ENCODE peak calls at places on chromosome 1, in nine cellular contexts. S, X, A, T, Z, D, R, P and O are unnamed samples.

GRCh38 chr1:40794915-40795715 is 11.5 kb downstream of the KCNQ4 start:
- DNase-seq in D (no peak), S (no peak), A (no peak), Z (no peak), R (no peak), T (no peak), X (no peak), P (no peak), O (no peak)

GRCh38 chr1:221294244-221294643 is 415.0 kb downstream of the HLX start:
- DNase-seq in T (no peak), D (no peak), R (no peak), X (no peak), P (no peak), A (no peak), S (no peak), Z (no peak), O (no peak)

GRCh38 chr1:58162952-58163550 is 383.5 kb downstream of the OMA1 start:
- DNase-seq in D (no peak), A (peak), Z (peak), R (peak), P (peak), S (peak), X (no peak), T (peak), O (peak)

GRCh38 chr1:56904706-56905105 is 50.1 kb downstream of the C8A start:
- DNase-seq in T (no peak), D (no peak), R (peak), Z (no peak), X (no peak), A (no peak), P (no peak), S (no peak), O (no peak)

GRCh38 chr1:30423570-30423969 is 299.8 kb downstream of the MATN1 start:
- DNase-seq in D (no peak), S (no peak), Z (no peak), A (no peak), R (no peak), T (no peak), X (no peak), P (no peak), O (no peak)

GRCh38 chr1:208829601-208830000 is 585.4 kb upstream of the PLXNA2 start:
- DNase-seq in A (no peak), D (no peak), P (peak), Z (no peak), T (no peak), R (no peak), S (no peak), X (no peak), O (no peak)

GRCh38 chr1:41392528-41392924 is 31.3 kb downstream of the FOXO6 start:
- DNase-seq in R (no peak), S (no peak), Z (no peak), T (no peak), X (no peak), P (no peak), D (no peak), A (no peak), O (no peak)

GRCh38 chr1:41672173-41672572 is 187.7 kb upstream of the EDN2 start:
- DNase-seq in X (no peak), D (no peak), P (no peak), S (no peak), T (no peak), R (peak), Z (no peak), A (no peak), O (no peak)

GRCh38 chr1:230570724-230571390 is 71.4 kb upstream of the COG2 start:
- DNase-seq in P (no peak), S (no peak), X (no peak), Z (no peak), D (no peak), A (no peak), R (no peak), T (no peak), O (no peak)

GRCh38 chr1:31400393-31400792 is 12.6 kb upstream of the SERINC2 start:
- DNase-seq in T (no peak), A (no peak), P (no peak), R (no peak), S (no peak), D (no peak), X (no peak), Z (no peak), O (no peak)

GRCh38 chr1:156618853-156619581 is at the start of gene HAPLN2:
- DNase-seq in S (peak), D (no peak), R (no peak), Z (no peak), T (no peak), P (peak), A (no peak), X (no peak), O (peak)

GRCh38 chr1:151574575-151575529 is 34.7 kb downstream of the TUFT1 start:
- DNase-seq in D (no peak), T (no peak), X (no peak), S (no peak), A (peak), Z (no peak), R (peak), P (peak), O (no peak)

GRCh38 chr1:224432672-224433040 is 1.9 kb downstream of the WDR26 start:
- DNase-seq in P (peak), T (no peak), X (no peak), R (no peak), D (no peak), A (no peak), S (peak), Z (no peak), O (no peak)

GRCh38 chr1:46077669-46078068 is 54.8 kb downstream of the PIK3R3 start:
- DNase-seq in S (no peak), X (no peak), A (no peak), D (no peak), Z (no peak), T (no peak), R (no peak), P (no peak), O (no peak)

GRCh38 chr1:84973493-84974334 is 23.2 kb downstream of the MCOLN2 start:
- DNase-seq in S (no peak), P (no peak), Z (no peak), A (no peak), X (no peak), R (no peak), D (no peak), T (no peak), O (no peak)

GRCh38 chr1:158246650-158247049 is 7.6 kb upstream of the CD1A start:
- DNase-seq in T (no peak), A (no peak), D (no peak), Z (no peak), P (no peak), X (no peak), R (no peak), S (no peak), O (no peak)

GRCh38 chr1:212514782-212515181 is 82.1 kb downstream of the NENF start:
- DNase-seq in X (no peak), Z (no peak), A (no peak), R (no peak), S (no peak), D (no peak), P (no peak), T (no peak), O (peak)

GRCh38 chr1:40806724-40807675 is 23.4 kb downstream of the KCNQ4 start:
- DNase-seq in A (peak), X (no peak), T (no peak), D (no peak), R (no peak), P (no peak), Z (no peak), S (peak), O (no peak)

GRCh38 chr1:9100471-9101043 is 28.3 kb downstream of the GPR157 start:
- DNase-seq in T (no peak), P (no peak), Z (no peak), R (peak), D (no peak), X (no peak), A (no peak), S (no peak), O (no peak)

GRCh38 chr1:17858027-17858426 is 102.9 kb downstream of the ACTL8 start:
- DNase-seq in D (no peak), P (no peak), A (no peak), Z (no peak), R (peak), X (no peak), T (no peak), S (peak), O (no peak)

DNA sequence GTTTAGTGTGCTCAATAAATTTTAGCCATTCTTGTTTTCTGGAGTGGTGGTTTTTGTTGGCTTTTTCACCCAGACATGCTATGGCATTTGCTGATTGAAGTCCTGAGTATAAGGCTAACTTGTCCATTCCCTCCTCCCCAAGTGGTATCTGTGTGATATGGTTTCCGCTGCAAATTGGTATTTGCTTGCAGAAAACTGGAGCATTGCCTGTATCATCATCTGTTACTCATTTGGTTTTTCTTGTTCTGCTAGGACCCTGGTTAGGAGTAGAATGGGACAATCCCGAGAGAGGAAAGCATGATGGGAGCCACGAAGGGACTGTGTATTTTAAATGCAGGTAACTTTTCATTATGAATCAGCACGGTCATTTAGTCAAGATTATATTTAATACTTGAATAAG is 34.0 kb downstream of the TBCE start:
- DNase-seq in Z (no peak), T (no peak), R (peak), S (no peak), D (no peak), P (no peak), X (no peak), A (no peak), O (no peak)
- H3K27ac ChIP-seq in Z (no peak), T (no peak), R (no peak), S (no peak), D (no peak), P (no peak), X (no peak), A (no peak), O (no peak)

GRCh38 chr1:231723146-231723545 is 96.6 kb downstream of the DISC1 start:
- DNase-seq in Z (no peak), X (no peak), R (no peak), D (no peak), T (no peak), S (no peak), A (no peak), P (peak), O (no peak)

GRCh38 chr1:231720652-231721325 is 94.2 kb downstream of the DISC1 start:
- DNase-seq in T (no peak), X (no peak), S (no peak), Z (no peak), P (no peak), A (no peak), D (no peak), R (no peak), O (no peak)

GRCh38 chr1:231724876-231725647 is 98.5 kb downstream of the DISC1 start:
- DNase-seq in T (no peak), A (peak), P (peak), S (peak), Z (no peak), R (peak), X (no peak), D (no peak), O (peak)

GRCh38 chr1:231727171-231727570 is 100.6 kb downstream of the DISC1 start:
- DNase-seq in S (no peak), Z (no peak), T (no peak), A (no peak), P (no peak), R (no peak), X (no peak), D (no peak), O (no peak)

DNA sequence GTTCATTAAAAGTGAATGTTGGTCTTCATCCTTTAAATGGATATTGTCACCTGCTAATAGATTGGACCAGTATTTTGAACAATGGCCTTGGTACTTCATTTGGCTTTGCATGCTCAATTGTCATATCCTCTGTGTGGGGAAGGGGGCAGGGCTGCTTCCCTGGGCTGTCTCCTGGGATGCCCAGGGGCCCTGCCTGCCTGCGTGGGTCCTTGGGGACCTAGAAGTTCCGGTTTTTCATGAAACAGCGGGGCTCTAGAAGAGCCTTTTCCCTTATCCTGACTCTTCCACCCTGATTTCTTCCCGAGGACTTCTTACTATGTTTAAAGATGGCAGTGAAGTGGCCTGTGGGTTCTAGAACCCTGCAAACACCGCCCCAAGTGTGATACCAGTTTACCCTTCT is 97.5 kb downstream of the DISC1 start:
- DNase-seq in D (no peak), R (no peak), T (no peak), X (no peak), P (no peak), S (no peak), A (no peak), Z (no peak), O (no peak)
- H3K27ac ChIP-seq in D (no peak), R (no peak), T (no peak), X (no peak), P (no peak), S (no peak), A (no peak), Z (no peak), O (no peak)

GRCh38 chr1:1613509-1614082 is 1.7 kb upstream of the MIB2 start:
- DNase-seq in A (no peak), T (no peak), X (no peak), S (no peak), Z (no peak), D (no peak), R (no peak), P (no peak), O (no peak)
- H3K27ac ChIP-seq in A (peak), T (no peak), X (peak), S (no peak), Z (no peak), D (no peak), R (no peak), P (no peak), O (peak)

GRCh38 chr1:234486858-234487830 is 8.2 kb upstream of the TARBP1 start:
- DNase-seq in Z (no peak), S (peak), D (no peak), P (peak), X (no peak), R (peak), T (no peak), A (no peak), O (peak)
- H3K27ac ChIP-seq in Z (no peak), S (no peak), D (no peak), P (no peak), X (no peak), R (no peak), T (no peak), A (no peak), O (no peak)

GRCh38 chr1:3072948-3073519 is 4.0 kb downstream of the PRDM16 start:
- DNase-seq in R (no peak), S (peak), T (no peak), D (no peak), Z (no peak), A (no peak), P (no peak), X (no peak), O (peak)
- H3K27ac ChIP-seq in R (no peak), S (no peak), T (no peak), D (peak), Z (no peak), A (peak), P (no peak), X (no peak), O (peak)

GRCh38 chr1:232292818-232293217 is 337.1 kb downstream of the SIPA1L2 start:
- DNase-seq in Z (no peak), D (no peak), S (no peak), P (no peak), T (no peak), X (no peak), R (no peak), A (no peak), O (peak)
- H3K27ac ChIP-seq in Z (no peak), D (no peak), S (no peak), P (no peak), T (no peak), X (no peak), R (no peak), A (no peak), O (no peak)

GRCh38 chr1:220255204-220255603 is 17.0 kb downstream of the RAB3GAP2 start:
- DNase-seq in T (no peak), P (no peak), R (no peak), A (no peak), S (no peak), Z (no peak), X (no peak), D (no peak), O (no peak)

GRCh38 chr1:220249522-220249921 is 22.7 kb downstream of the RAB3GAP2 start:
- DNase-seq in Z (no peak), X (no peak), P (no peak), R (no peak), S (no peak), A (no peak), T (no peak), D (no peak), O (no peak)

DNA sequence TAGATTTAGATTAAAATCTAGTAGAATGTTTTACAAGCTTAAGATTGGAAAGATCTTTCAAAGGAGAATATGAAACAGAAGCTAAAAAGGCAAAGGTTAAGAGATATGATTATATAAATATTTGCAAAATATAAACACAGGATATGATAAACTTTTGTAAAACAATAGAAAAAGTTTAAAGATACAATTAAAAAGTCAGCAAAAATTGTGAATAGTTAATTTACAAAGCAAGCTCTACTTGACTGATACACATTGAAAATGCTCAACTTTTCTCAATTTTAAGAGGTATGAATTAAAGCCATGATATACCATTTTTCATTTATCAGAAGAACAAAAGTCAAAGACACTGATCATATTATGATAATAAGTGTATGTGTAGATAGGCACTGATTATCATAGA is 21.0 kb downstream of the RAB3GAP2 start:
- DNase-seq in P (no peak), R (no peak), T (no peak), D (no peak), Z (no peak), A (no peak), S (no peak), X (no peak), O (no peak)
- H3K27ac ChIP-seq in P (no peak), R (no peak), T (no peak), D (no peak), Z (no peak), A (no peak), S (no peak), X (no peak), O (no peak)